ENCODE peak calls at places on chromosomes 1 and 21, in five cellular contexts. Z is CD8-positive, alpha-beta memory T cell; R is mammary epithelial cell; J is aorta; P is suprapubic skin. G is an unnamed sample. For H3K36me3 and H3K4me1, the result is how much of the 10 kb centered on the place peaks cover.

GRCh38 chr1:227424159-227424680 is 105.9 kb upstream of the CDC42BPA start:
- DNase-seq in Z (no peak), R (no peak), J (no peak), P (no peak), G (no peak)

GRCh38 chr1:35707253-35708178 is 11.2 kb downstream of the C1orf216 start:
- DNase-seq in Z (peak), R (no peak), J (no peak), P (no peak), G (peak)

GRCh38 chr1:37865348-37866119 is 6.1 kb upstream of the MTF1 start:
- DNase-seq in Z (no peak), R (peak), J (no peak), P (no peak), G (no peak)

GRCh38 chr1:212670882-212671281 is 28.8 kb downstream of the BATF3 start:
- DNase-seq in Z (no peak), R (no peak), J (no peak), P (no peak), G (no peak)

GRCh38 chr1:87715052-87715451 is 386.4 kb downstream of the LMO4 start:
- DNase-seq in Z (no peak), R (no peak), J (no peak), P (no peak), G (no peak)

GRCh38 chr1:35476099-35476674 is 81.0 kb downstream of the KIAA0319L start:
- DNase-seq in Z (no peak), R (no peak), J (no peak), P (no peak), G (peak)

GRCh38 chr1:213988639-213989070 is 882 bp downstream of the PROX1 start:
- DNase-seq in Z (no peak), R (no peak), J (no peak), P (no peak), G (no peak)

GRCh38 chr1:32480003-32480402 is 15.1 kb downstream of the ZBTB8B start:
- DNase-seq in Z (no peak), R (no peak), J (no peak), P (no peak), G (no peak)

GRCh38 chr1:103525607-103526507 is at the start of gene RNPC3:
- DNase-seq in Z (peak), R (peak), J (peak), P (peak), G (peak)

GRCh38 chr21:29271927-29272333 is 26.8 kb upstream of the BACH1 start:
- DNase-seq in Z (no peak), R (no peak), J (no peak), P (no peak), G (no peak)

GRCh38 chr1:242139437-242139836 is 140.5 kb upstream of the MAP1LC3C start:
- DNase-seq in Z (no peak), R (no peak), J (no peak), P (no peak), G (no peak)

GRCh38 chr1:219489636-219490035 is 123.3 kb downstream of the ZC3H11B start:
- DNase-seq in Z (no peak), R (no peak), J (no peak), P (no peak), G (no peak)

GRCh38 chr21:33512481-33512880 is 21.0 kb upstream of the DNAJC28 start:
- DNase-seq in Z (no peak), R (no peak), J (no peak), P (no peak), G (no peak)

GRCh38 chr21:33514234-33514633 is 22.7 kb upstream of the DNAJC28 start:
- DNase-seq in Z (no peak), R (no peak), J (no peak), P (no peak), G (no peak)

DNA sequence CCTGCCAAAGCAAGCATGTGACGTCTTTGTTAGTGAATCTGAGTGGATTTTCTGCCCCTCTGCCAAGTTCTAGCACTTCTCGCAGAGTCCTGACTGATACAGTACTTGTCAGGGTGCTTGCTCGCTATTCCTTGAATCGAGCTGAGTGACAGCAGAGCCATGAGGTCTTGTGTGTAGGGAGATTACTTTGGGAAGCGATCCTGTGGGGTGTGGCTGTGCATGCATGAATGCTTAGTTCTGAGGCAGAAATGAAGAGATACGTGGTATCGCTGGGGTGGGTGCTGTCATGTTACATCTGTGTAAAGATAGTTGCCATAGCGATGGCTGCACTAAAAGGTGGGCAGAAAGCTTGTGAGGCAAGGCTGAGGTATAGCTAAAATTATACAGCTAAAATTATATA is 19.3 kb upstream of the DNAJC28 start:
- DNase-seq in Z (no peak), R (no peak), J (no peak), P (no peak), G (no peak)
- H3K4me3 ChIP-seq in Z (no peak), R (no peak), J (no peak), P (no peak), G (no peak)

DNA sequence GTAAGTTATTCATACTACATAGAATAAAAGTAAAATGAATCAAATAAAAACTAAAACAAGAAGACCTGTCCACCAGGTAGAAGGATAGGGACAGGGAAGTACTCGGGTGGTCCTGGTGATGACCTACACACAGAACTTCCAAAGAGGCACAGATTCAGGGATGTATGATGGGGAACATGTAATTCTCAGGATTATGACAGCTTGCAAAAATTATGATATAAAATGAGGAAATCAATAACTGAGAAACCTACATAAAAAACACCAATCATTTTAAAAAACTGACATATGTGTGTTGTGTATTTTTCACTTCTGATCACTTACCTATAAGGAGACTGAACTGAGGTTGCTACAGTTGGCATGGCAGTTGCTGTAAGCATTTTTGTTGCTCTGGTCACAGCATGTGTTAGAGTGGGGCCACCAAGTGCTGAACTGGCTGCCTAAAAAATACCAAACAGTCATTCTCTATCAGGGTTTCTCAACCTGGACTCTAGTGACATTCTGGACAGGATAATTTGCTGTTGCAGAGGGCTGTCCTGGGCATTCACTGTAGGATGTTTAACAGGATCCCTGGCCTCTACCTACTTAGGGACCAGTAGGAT is 73.8 kb downstream of the USP24 start:
- DNase-seq in Z (no peak), R (no peak), J (no peak), P (no peak), G (no peak)
- H3K36me3 ChIP-seq in Z (under half), R (under half), J (under half), P (half or more), G (half or more)

GRCh38 chr1:43976045-43976444 is 1.3 kb downstream of the ATP6V0B start:
- DNase-seq in Z (no peak), R (no peak), J (peak), P (no peak), G (no peak)
- H3K4me1 ChIP-seq in Z (under half), R (under half), J (under half), P (half or more), G (under half)

DNA sequence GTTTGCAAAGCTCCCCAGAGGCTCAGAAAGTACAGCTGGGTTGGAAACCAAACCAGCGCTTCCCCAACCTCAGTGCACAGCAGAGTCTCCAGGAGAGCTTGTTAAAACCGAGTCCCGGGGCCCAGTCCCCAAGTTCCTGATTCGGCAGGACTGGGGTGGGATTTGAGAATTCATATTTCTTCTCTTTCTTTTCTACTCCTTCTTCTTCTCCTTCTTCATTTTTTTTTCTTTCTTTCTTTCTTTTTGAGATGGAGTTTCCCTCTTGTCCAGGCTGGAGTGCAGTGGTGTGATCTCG is 136.8 kb downstream of the PGBD5 start:
- DNase-seq in Z (no peak), R (no peak), J (no peak), P (no peak), G (no peak)
- H3K4me3 ChIP-seq in Z (no peak), R (no peak), J (no peak), P (no peak), G (no peak)

GRCh38 chr1:156600733-156601121 is 552 bp downstream of the GPATCH4 start:
- DNase-seq in Z (no peak), R (no peak), J (no peak), P (no peak), G (peak)

GRCh38 chr1:156598731-156599432 is 2.4 kb downstream of the GPATCH4 start:
- DNase-seq in Z (no peak), R (no peak), J (no peak), P (no peak), G (no peak)

GRCh38 chr1:156596426-156596825 is 4.8 kb downstream of the NAXE start:
- DNase-seq in Z (no peak), R (no peak), J (no peak), P (no peak), G (no peak)

GRCh38 chr1:156599811-156600210 is 1.5 kb downstream of the GPATCH4 start:
- DNase-seq in Z (no peak), R (peak), J (no peak), P (no peak), G (no peak)

DNA sequence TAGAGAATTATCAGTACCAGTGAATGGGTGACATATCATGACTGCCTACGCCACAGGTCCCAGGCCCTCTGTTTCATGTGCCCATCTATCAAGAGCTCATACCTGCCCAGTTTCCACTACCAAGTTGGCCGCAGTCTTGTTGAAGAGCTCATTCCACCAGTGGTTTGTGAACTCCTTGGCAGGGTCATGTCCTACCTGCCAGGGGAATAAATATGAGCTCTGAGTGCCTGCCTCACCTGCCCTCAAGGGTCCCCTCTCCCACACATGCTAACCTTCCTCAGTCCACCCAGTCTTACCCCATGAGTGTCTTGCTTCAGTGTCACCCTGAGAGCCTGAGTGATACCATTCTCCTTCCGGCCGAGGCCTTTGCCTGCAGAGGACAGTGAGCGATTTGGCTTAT is 3.2 kb downstream of the GPATCH4 start:
- DNase-seq in Z (no peak), R (no peak), J (no peak), P (no peak), G (no peak)
- H3K36me3 ChIP-seq in Z (under half), R (under half), J (under half), P (half or more), G (under half)

DNA sequence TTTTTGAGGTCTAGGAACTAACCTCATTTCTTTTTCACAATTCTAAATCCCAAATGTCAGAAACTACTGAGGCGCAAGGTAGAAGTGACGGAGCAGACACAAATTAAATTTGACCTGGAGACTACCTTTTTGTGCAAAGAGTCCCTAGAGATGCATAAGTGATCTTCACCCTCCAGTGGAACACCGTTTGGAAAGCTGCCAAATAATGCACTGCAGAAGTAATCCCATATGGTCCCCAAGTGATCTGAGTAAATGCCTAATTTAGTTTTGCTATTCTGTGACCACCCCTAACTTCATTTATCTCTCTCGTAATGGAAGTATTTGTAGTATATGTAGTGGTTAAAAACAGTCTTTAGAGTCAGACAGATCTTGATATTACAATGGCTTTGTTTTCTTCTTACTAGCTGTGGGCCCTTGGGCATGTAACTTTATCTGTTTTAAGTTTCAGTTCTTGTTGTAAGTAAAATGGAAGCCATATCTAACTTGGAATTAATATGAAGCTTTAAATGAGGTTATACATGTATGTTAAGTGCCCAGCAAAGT is 70.4 kb upstream of the IPO9 start:
- DNase-seq in Z (no peak), R (no peak), J (no peak), P (no peak), G (peak)
- H3K4me1 ChIP-seq in Z (under half), R (under half), J (under half), P (under half), G (under half)

GRCh38 chr1:111733183-111733995 is 5.8 kb downstream of the INKA2 start:
- DNase-seq in Z (no peak), R (no peak), J (peak), P (no peak), G (peak)
- H3K4me3 ChIP-seq in Z (no peak), R (no peak), J (no peak), P (no peak), G (no peak)

G was measured in SJCRH30.